ENCODE peak calls at places on chromosomes 5 and 9, in four cellular contexts. Q is WERI-Rb-1, L is hepatocyte, M is Peyer's patch. S is an unnamed sample.

GRCh38 chr9:134181648-134182034 is 17.3 kb upstream of the RNU6ATAC start:
- DNase-seq in Q (peak; percentile 3), L (no peak), M (no peak), S (no peak)

GRCh38 chr9:3337515-3337914 is 188.3 kb downstream of the RFX3 start:
- DNase-seq in Q (no peak), L (peak; percentile 38), M (no peak), S (peak; percentile 10)

GRCh38 chr9:113785334-113785733 is 90.8 kb upstream of the ZNF618 start:
- DNase-seq in Q (no peak), L (no peak), M (no peak), S (no peak)

GRCh38 chr5:17235736-17236330 is 18.4 kb downstream of the BASP1 start:
- DNase-seq in Q (no peak), L (no peak), M (no peak), S (no peak)

GRCh38 chr5:96752341-96753016 is 55.3 kb downstream of the ERAP1 start:
- DNase-seq in Q (peak; percentile 26), L (peak; percentile 86), M (no peak), S (peak; percentile 65)

GRCh38 chr5:127564002-127564769 is 46.7 kb downstream of the PRRC1 start:
- DNase-seq in Q (peak; percentile 55), L (peak; percentile 77), M (peak; percentile 18), S (peak; percentile 73)

GRCh38 chr9:29691758-29692407 is 2118.6 kb upstream of the C9orf72 start:
- DNase-seq in Q (peak; percentile 75), L (peak; percentile 16), M (no peak), S (peak; percentile 32)

GRCh38 chr5:176675676-176676360 is 28.5 kb downstream of the TSPAN17 start:
- DNase-seq in Q (peak; percentile 48), L (no peak), M (no peak), S (peak; percentile 68)

GRCh38 chr5:35877655-35878054 is 21.0 kb downstream of the IL7R start:
- DNase-seq in Q (no peak), L (no peak), M (no peak), S (no peak)

GRCh38 chr5:32618962-32619361 is 33.6 kb downstream of the SUB1 start:
- DNase-seq in Q (no peak), L (no peak), M (no peak), S (no peak)

GRCh38 chr5:32612134-32612888 is 27.0 kb downstream of the SUB1 start:
- DNase-seq in Q (no peak), L (no peak), M (no peak), S (no peak)

GRCh38 chr5:32613050-32613672 is 27.8 kb downstream of the SUB1 start:
- DNase-seq in Q (peak; percentile 83), L (peak; percentile 86), M (peak; percentile 75), S (peak; percentile 88)
- TF ChIP-seq CTCF in Q (peak; percentile 83), L (peak; percentile 94), M (peak; percentile 93), S (peak; percentile 81)

GRCh38 chr9:32069169-32069813 is 315.2 kb upstream of the ACO1 start:
- DNase-seq in Q (no peak), L (no peak), M (no peak), S (no peak)
- TF ChIP-seq CTCF in Q (no peak), L (peak; percentile 23), M (no peak), S (no peak)

GRCh38 chr9:18142964-18143363 is 331.0 kb upstream of the ADAMTSL1 start:
- DNase-seq in Q (no peak), L (peak; percentile 32), M (no peak), S (peak; percentile 4)
- TF ChIP-seq CTCF in Q (peak; percentile 70), L (peak; percentile 27), M (peak; percentile 7), S (no peak)

GRCh38 chr5:149830579-149830978 is 100.5 kb downstream of the PPARGC1B start:
- DNase-seq in Q (no peak), L (no peak), M (no peak), S (no peak)

GRCh38 chr5:149828161-149829011 is 98.3 kb downstream of the PPARGC1B start:
- DNase-seq in Q (peak; percentile 87), L (peak; percentile 95), M (peak; percentile 80), S (peak; percentile 92)

GRCh38 chr5:149827501-149827990 is 97.4 kb downstream of the PPARGC1B start:
- DNase-seq in Q (no peak), L (no peak), M (no peak), S (no peak)

GRCh38 chr5:149831492-149831891 is 101.4 kb downstream of the PPARGC1B start:
- DNase-seq in Q (no peak), L (peak; percentile 34), M (no peak), S (peak; percentile 53)

GRCh38 chr5:149829954-149830353 is 99.8 kb downstream of the PPARGC1B start:
- DNase-seq in Q (no peak), L (no peak), M (no peak), S (no peak)
- TF ChIP-seq CTCF in Q (peak; percentile 29), L (no peak), M (no peak), S (no peak)

DNA sequence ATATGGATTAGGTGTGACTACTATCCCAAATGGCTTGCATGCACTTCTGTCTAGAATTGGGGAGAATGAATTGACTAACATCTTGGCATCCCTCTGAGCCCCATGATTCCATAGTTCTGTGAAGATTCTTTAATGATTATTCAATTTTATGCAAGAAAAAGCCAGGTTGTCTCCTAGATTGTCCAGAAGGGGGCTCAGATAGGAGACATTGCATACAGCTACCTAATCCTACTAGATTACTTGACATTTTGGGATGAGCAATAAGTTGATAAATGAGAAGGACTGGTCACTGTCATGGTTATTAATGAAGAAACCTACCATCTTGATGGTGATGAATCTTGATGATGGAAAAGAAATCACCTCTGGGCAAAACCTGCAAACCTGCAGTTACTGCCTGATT is 117.0 kb downstream of the CARTPT start:
- DNase-seq in Q (no peak), L (no peak), M (no peak), S (no peak)
- TF ChIP-seq CTCF in Q (peak; percentile 9), L (no peak), M (no peak), S (peak; percentile 22)

GRCh38 chr5:15502208-15502607 is 2.2 kb downstream of the FBXL7 start:
- DNase-seq in Q (peak; percentile 9), L (no peak), M (no peak), S (no peak)

GRCh38 chr5:15500326-15500958 is 462 bp downstream of the FBXL7 start:
- DNase-seq in Q (peak; percentile 50), L (peak; percentile 40), M (no peak), S (no peak)

GRCh38 chr5:15499528-15500325 is at the start of gene FBXL7:
- DNase-seq in Q (peak; percentile 87), L (peak; percentile 87), M (no peak), S (no peak)

GRCh38 chr5:15496886-15497285 is 3.1 kb upstream of the FBXL7 start:
- DNase-seq in Q (no peak), L (no peak), M (no peak), S (no peak)

DNA sequence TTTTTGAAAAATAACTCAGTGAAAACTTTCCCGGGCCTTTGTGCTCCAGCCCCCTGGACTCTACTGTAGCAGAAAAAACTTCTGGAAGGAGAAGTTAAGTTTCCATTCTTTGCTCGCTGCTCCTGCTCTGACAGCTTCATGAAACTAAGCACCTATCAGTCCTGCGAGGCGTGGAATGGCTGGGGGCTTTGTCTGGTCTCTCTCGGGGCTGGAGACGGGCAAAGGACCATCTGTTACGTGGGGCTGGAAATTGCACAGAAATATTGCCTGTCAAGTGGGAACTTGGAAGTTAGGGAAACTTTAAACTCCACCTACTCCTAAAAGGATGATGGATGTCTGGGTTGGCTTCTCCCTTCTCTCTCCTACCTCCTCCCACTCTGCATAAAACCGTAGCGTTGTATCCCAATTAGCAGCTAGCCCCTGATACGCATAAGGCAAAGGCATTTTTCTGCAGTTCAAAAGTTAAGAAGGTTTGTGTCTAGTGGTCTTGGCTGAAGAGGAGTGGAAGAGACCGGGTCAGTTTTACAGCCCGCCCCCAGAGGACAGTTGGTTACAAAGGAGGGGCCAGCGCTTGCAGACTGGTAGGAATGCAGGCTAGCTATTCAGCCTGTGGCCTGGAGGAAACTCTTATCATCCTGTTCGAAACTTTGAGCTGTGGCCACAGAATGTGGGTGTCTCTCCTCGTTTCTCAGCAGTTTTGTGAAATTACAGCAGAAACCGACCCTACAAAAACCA is 1.2 kb downstream of the FBXL7 start:
- DNase-seq in Q (peak; percentile 69), L (peak; percentile 64), M (peak; percentile 18), S (no peak)
- TF ChIP-seq CTCF in Q (peak; percentile 42), L (peak; percentile 19), M (no peak), S (no peak)

GRCh38 chr5:181221792-181222629 is 1.1 kb upstream of the TRIM41 start:
- DNase-seq in Q (peak; percentile 83), L (peak; percentile 92), M (peak; percentile 98), S (peak; percentile 98)

GRCh38 chr5:181221105-181221791 is 1.8 kb upstream of the TRIM41 start:
- DNase-seq in Q (no peak), L (no peak), M (no peak), S (no peak)

GRCh38 chr5:181223729-181224389 is 778 bp downstream of the TRIM41 start:
- DNase-seq in Q (peak; percentile 27), L (peak; percentile 78), M (peak; percentile 60), S (peak; percentile 45)

GRCh38 chr5:181223041-181223728 is at the start of gene TRIM41:
- DNase-seq in Q (peak; percentile 95), L (peak; percentile 98), M (peak; percentile 98), S (peak; percentile 99)

GRCh38 chr5:181222630-181223040 is 446 bp upstream of the TRIM41 start:
- DNase-seq in Q (no peak), L (no peak), M (no peak), S (no peak)
- TF ChIP-seq CTCF in Q (no peak), L (no peak), M (no peak), S (no peak)

GRCh38 chr5:151082274-151082902 is 1.6 kb upstream of the TNIP1 start:
- DNase-seq in Q (peak; percentile 42), L (peak; percentile 59), M (no peak), S (peak; percentile 64)
- TF ChIP-seq CTCF in Q (peak; percentile 49), L (peak; percentile 7), M (no peak), S (no peak)

GRCh38 chr9:123402981-123403509 is 47.0 kb downstream of the CRB2 start:
- DNase-seq in Q (no peak), L (no peak), M (no peak), S (no peak)

GRCh38 chr9:123400926-123401503 is 45.0 kb downstream of the CRB2 start:
- DNase-seq in Q (no peak), L (no peak), M (no peak), S (no peak)

GRCh38 chr9:123401879-123402513 is 46.0 kb downstream of the CRB2 start:
- DNase-seq in Q (peak; percentile 53), L (peak; percentile 66), M (no peak), S (peak; percentile 23)

GRCh38 chr9:123397975-123398374 is 42.0 kb downstream of the CRB2 start:
- DNase-seq in Q (no peak), L (no peak), M (no peak), S (no peak)

DNA sequence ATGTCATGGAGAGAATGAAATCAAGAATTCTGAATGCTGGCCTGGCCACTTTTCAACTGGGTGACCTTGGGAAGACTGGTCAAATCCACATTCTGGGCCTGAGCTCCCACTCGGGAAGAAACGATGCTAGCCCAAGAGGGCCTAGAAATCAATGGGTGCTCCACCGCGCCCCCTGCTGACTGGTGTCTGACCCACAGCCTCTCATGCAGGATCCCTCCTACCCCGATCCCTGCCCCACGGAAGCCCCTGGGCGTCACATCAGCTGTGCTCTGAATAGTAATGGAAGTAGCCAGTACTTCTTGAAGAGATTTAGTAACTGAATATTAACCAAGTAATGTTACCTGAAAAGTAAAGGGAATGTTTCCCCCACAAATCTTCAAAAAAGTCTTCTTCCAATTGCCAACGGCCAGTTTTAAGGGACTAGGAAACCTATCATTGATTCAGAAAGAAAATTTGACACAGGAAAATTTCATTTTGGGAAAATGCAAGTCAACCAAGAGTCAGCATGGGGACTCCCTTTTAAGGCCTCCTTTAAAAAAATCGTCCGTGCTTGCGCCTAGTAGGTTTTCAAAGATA is 43.9 kb downstream of the CRB2 start:
- DNase-seq in Q (peak; percentile 61), L (no peak), M (no peak), S (peak; percentile 9)
- TF ChIP-seq CTCF in Q (peak; percentile 79), L (peak; percentile 38), M (peak; percentile 19), S (no peak)